ENCODE peak calls at places on chromosomes 13 and 19, in six cellular contexts. E, U, J, L, B and A are unnamed samples. For H3K4me1, the result is how much of the 10 kb centered on the place peaks cover.

GRCh38 chr13:36612242-36612641 is 61.6 kb upstream of the SERTM1 start:
- DNase-seq in L (no peak), U (no peak), J (no peak), B (no peak), E (no peak), A (no peak)

GRCh38 chr19:49911381-49912145 is 14.9 kb upstream of the IL4I1 start:
- DNase-seq in E (peak), B (no peak), U (no peak), L (no peak), J (no peak), A (no peak)

GRCh38 chr13:101065314-101065713 is 351.0 kb downstream of the NALCN start:
- DNase-seq in U (no peak), J (no peak), B (no peak), E (no peak), L (no peak), A (no peak)

GRCh38 chr13:109576331-109576813 is 210.0 kb downstream of the IRS2 start:
- DNase-seq in U (no peak), J (no peak), B (no peak), L (no peak), E (no peak), A (no peak)

GRCh38 chr13:49374585-49375290 is 69.1 kb downstream of the CAB39L start:
- DNase-seq in J (no peak), E (no peak), L (no peak), B (no peak), U (no peak), A (no peak)

GRCh38 chr13:51998723-51999471 is 12.4 kb downstream of the ATP7B start:
- DNase-seq in E (no peak), U (no peak), B (no peak), J (no peak), L (no peak), A (no peak)

GRCh38 chr19:5218963-5219530 is 121.6 kb downstream of the PTPRS start:
- DNase-seq in L (no peak), B (no peak), U (no peak), J (no peak), E (no peak), A (no peak)

GRCh38 chr13:41327994-41328778 is 17.1 kb downstream of the NAA16 start:
- DNase-seq in L (no peak), B (no peak), U (no peak), E (no peak), J (no peak), A (no peak)

GRCh38 chr19:48741222-48741999 is 1.0 kb upstream of the RASIP1 start:
- DNase-seq in B (peak), J (no peak), U (peak), L (peak), E (no peak), A (no peak)

GRCh38 chr13:112601351-112601750 is 13.4 kb upstream of the TUBGCP3 start:
- DNase-seq in U (no peak), J (no peak), E (no peak), B (no peak), L (no peak), A (no peak)

GRCh38 chr13:114108141-114108761 is 24.2 kb downstream of the RASA3 start:
- DNase-seq in J (no peak), B (no peak), E (no peak), L (no peak), U (peak), A (no peak)

GRCh38 chr13:20182231-20182846 is 10.4 kb downstream of the GJB2 start:
- DNase-seq in E (peak), J (peak), U (no peak), B (peak), L (no peak), A (no peak)

GRCh38 chr19:46209051-46209450 is 20.5 kb upstream of the IGFL1 start:
- DNase-seq in L (no peak), J (no peak), B (no peak), E (no peak), U (no peak), A (no peak)

GRCh38 chr13:48131481-48131992 is 36.6 kb upstream of the MED4 start:
- DNase-seq in U (no peak), E (no peak), L (no peak), B (no peak), J (no peak), A (no peak)

GRCh38 chr19:3849092-3849491 is 19.7 kb downstream of the ZFR2 start:
- DNase-seq in E (peak), L (no peak), B (peak), U (peak), J (no peak), A (no peak)

GRCh38 chr13:76790519-76791289 is 95.5 kb downstream of the KCTD12 start:
- DNase-seq in E (no peak), U (no peak), B (no peak), L (no peak), J (no peak), A (no peak)

GRCh38 chr13:80259159-80259558 is 81.8 kb downstream of the SPRY2 start:
- DNase-seq in B (no peak), E (no peak), U (no peak), J (no peak), L (no peak), A (no peak)

GRCh38 chr19:53158119-53158656 is 665 bp downstream of the ZNF347 start:
- DNase-seq in J (peak), U (peak), L (peak), E (peak), B (peak), A (peak)

GRCh38 chr19:5718032-5718578 is 1.8 kb downstream of the LONP1 start:
- DNase-seq in E (no peak), U (no peak), B (no peak), J (no peak), L (no peak), A (no peak)

GRCh38 chr13:109371066-109371465 is 415.3 kb downstream of the IRS2 start:
- DNase-seq in J (no peak), E (no peak), U (no peak), L (no peak), B (no peak), A (no peak)

GRCh38 chr13:66492479-66492878 is 737.7 kb downstream of the PCDH9 start:
- DNase-seq in L (no peak), J (no peak), U (no peak), E (no peak), B (no peak), A (no peak)

GRCh38 chr19:56765107-56765506 is 75.4 kb downstream of the PEG3 start:
- DNase-seq in E (peak), J (peak), B (no peak), L (peak), U (peak), A (peak)

GRCh38 chr13:96216543-96216942 is 126.6 kb downstream of the HS6ST3 start:
- DNase-seq in U (no peak), J (no peak), L (no peak), B (no peak), E (no peak), A (no peak)

GRCh38 chr19:12703056-12703455 is 6.6 kb upstream of the FBXW9 start:
- DNase-seq in B (no peak), L (no peak), U (no peak), E (no peak), J (no peak), A (no peak)

GRCh38 chr19:49042177-49042576 is 1.5 kb upstream of the CGB5 start:
- DNase-seq in J (no peak), U (no peak), E (no peak), B (no peak), L (no peak), A (no peak)

GRCh38 chr19:34319230-34319585 is 45.8 kb upstream of the GPI start:
- DNase-seq in U (no peak), J (no peak), B (no peak), E (no peak), L (no peak), A (no peak)

GRCh38 chr13:51122868-51123267 is 11.8 kb upstream of the C13orf42 start:
- DNase-seq in U (no peak), E (no peak), B (no peak), L (no peak), J (no peak), A (no peak)

GRCh38 chr19:17633700-17634099 is 54.5 kb downstream of the UNC13A start:
- DNase-seq in J (no peak), U (no peak), E (no peak), B (no peak), L (no peak), A (no peak)

GRCh38 chr13:30904043-30904442 is 2.0 kb upstream of the MEDAG start:
- DNase-seq in E (no peak), U (no peak), B (no peak), J (no peak), L (no peak), A (no peak)

GRCh38 chr13:36432106-36432544 is at the start of gene CCNA1:
- DNase-seq in E (peak), B (no peak), U (peak), J (peak), L (peak), A (no peak)

GRCh38 chr19:42081584-42082258 is 5.8 kb downstream of the ZNF574 start:
- DNase-seq in B (no peak), E (no peak), L (no peak), U (no peak), J (no peak), A (no peak)

GRCh38 chr19:5537870-5538269 is 29.9 kb downstream of the TINCR start:
- DNase-seq in U (peak), E (no peak), L (peak), B (no peak), J (no peak), A (no peak)

GRCh38 chr13:51348069-51348967 is 8.8 kb downstream of the SERPINE3 start:
- DNase-seq in L (no peak), E (no peak), B (no peak), J (no peak), U (no peak), A (no peak)

GRCh38 chr19:18234194-18234593 is 8.0 kb upstream of the PDE4C start:
- DNase-seq in L (no peak), E (no peak), B (no peak), U (no peak), J (no peak), A (no peak)

GRCh38 chr13:73259061-73259908 is 200.5 kb downstream of the KLF5 start:
- DNase-seq in L (no peak), E (no peak), B (no peak), J (no peak), U (no peak), A (no peak)

GRCh38 chr13:65789815-65790214 is 1440.3 kb downstream of the PCDH9 start:
- DNase-seq in E (no peak), B (no peak), J (no peak), U (no peak), L (no peak), A (no peak)

GRCh38 chr13:94309576-94309975 is 169.9 kb downstream of the DCT start:
- DNase-seq in L (no peak), E (no peak), B (no peak), J (no peak), U (no peak), A (no peak)

GRCh38 chr19:18473706-18474087 is 35.8 kb upstream of the ISYNA1 start:
- DNase-seq in L (no peak), U (no peak), J (no peak), E (no peak), B (no peak), A (no peak)

DNA sequence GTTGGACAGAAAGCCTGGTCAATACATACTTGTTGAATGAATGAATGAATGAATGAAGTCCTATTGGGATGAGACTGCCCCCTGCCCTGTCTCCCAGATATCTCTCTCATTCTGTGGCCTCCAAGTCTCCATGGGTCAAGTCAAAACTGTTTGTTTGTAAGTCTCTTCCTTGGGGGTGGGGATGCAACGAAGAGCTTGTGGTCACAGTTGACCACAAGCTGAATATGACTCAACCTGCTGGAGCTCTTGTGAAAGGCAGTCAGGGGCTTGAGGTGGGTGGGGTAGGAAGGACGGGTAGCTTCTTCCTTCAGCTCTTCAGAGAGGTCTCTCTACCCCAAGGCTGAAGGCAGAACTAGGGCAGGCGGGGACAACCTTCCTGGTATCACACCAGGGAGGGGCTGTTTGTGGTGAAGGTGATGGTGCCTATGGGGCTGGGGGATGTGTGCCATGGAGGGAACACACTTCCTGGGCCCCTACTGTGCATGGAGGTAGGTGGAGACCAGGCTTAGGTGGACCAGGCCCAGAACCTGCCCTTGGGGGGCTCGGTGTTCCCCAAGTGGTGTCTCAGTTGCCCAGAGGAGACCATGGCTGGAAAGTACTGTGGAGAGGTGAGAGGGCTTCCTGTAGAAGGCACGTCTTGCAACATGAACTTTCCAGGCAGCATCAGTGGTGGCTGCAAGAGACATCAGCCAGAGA is 8.0 kb downstream of the MYO1F start:
- DNase-seq in B (peak), J (peak), E (peak), U (peak), L (peak), A (no peak)
- TF ChIP-seq CTCF in B (no peak), J (no peak), E (no peak), U (no peak), L (no peak), A (no peak)

GRCh38 chr13:97535619-97536018 is 101.7 kb downstream of the RAP2A start:
- DNase-seq in L (no peak), B (no peak), J (no peak), U (no peak), E (no peak), A (no peak)
- H3K4me1 ChIP-seq in L (under half), B (under half), J (under half), U (under half), E (under half), A (under half)

GRCh38 chr19:10861118-10861651 is 10.2 kb upstream of the CARM1 start:
- DNase-seq in B (peak), L (no peak), J (no peak), E (peak), U (no peak), A (no peak)
- TF ChIP-seq CTCF in B (no peak), L (peak), J (peak), E (peak), U (peak), A (peak)

GRCh38 chr13:27905650-27906049 is 14.2 kb upstream of the PDX1 start:
- DNase-seq in L (no peak), B (no peak), U (no peak), E (no peak), J (no peak), A (no peak)
- H3K4me1 ChIP-seq in L (under half), B (under half), U (under half), E (under half), J (under half), A (under half)

GRCh38 chr13:102944821-102945220 is 99.0 kb downstream of the ERCC5 start:
- DNase-seq in E (no peak), B (no peak), U (no peak), J (no peak), L (no peak), A (no peak)

GRCh38 chr13:102951808-102952207 is 106.0 kb downstream of the ERCC5 start:
- DNase-seq in L (no peak), B (no peak), E (no peak), U (peak), J (no peak), A (no peak)

GRCh38 chr13:102945324-102945815 is 99.5 kb downstream of the ERCC5 start:
- DNase-seq in E (no peak), U (no peak), B (no peak), L (no peak), J (no peak), A (no peak)

GRCh38 chr13:102948006-102948405 is 102.2 kb downstream of the ERCC5 start:
- DNase-seq in U (no peak), L (no peak), B (no peak), E (no peak), J (no peak), A (no peak)
- TF ChIP-seq CTCF in U (peak), L (peak), B (no peak), E (no peak), J (no peak), A (no peak)

GRCh38 chr19:7787602-7788177 is 24.6 kb downstream of the CLEC4M start:
- DNase-seq in E (no peak), L (no peak), J (no peak), B (no peak), U (no peak), A (no peak)

GRCh38 chr19:7790416-7790815 is 27.4 kb downstream of the CLEC4M start:
- DNase-seq in E (no peak), U (no peak), L (no peak), B (no peak), J (no peak), A (no peak)

GRCh38 chr19:7788933-7789323 is 25.9 kb downstream of the CLEC4M start:
- DNase-seq in E (no peak), B (no peak), U (no peak), L (no peak), J (no peak), A (no peak)

GRCh38 chr19:7788178-7788932 is 25.3 kb downstream of the CLEC4M start:
- DNase-seq in B (no peak), U (no peak), J (no peak), E (no peak), L (no peak), A (no peak)

DNA sequence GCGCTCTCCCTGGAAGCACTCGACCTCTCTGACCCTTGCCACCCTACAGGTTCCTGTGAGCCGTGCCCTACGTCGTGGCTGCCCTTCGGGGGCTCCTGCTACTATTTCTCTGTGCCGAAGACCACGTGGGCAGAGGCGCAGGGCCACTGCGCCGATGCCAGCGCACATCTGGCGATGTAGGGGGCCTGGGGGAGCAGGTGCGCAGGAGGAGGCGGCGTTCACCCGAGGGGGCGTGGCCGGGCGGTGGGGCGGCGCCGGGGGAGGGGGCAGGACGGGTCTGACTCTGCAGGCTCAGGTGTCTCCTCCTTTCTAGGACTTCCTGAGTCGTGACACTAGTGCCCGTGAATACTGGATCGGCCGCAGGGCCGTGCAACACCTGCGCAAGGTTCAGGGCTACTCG is 26.4 kb downstream of the CLEC4M start:
- DNase-seq in U (no peak), J (no peak), B (peak), E (no peak), L (no peak), A (no peak)
- H3K4me1 ChIP-seq in U (under half), J (under half), B (under half), E (under half), L (under half), A (under half)

GRCh38 chr19:10113964-10114650 is 2.6 kb downstream of the P2RY11 start:
- DNase-seq in J (no peak), L (no peak), U (no peak), E (no peak), B (no peak), A (no peak)
- TF ChIP-seq CTCF in J (no peak), L (no peak), U (no peak), E (no peak), B (no peak), A (no peak)

GRCh38 chr13:46171739-46172138 is 10.2 kb downstream of the LCP1 start:
- DNase-seq in J (no peak), L (no peak), E (no peak), U (no peak), B (no peak), A (no peak)

GRCh38 chr13:46168818-46169217 is 13.2 kb downstream of the LCP1 start:
- DNase-seq in U (no peak), L (no peak), B (no peak), J (no peak), E (no peak), A (no peak)

GRCh38 chr13:46171223-46171622 is 10.8 kb downstream of the LCP1 start:
- DNase-seq in E (no peak), L (no peak), J (no peak), U (no peak), B (no peak), A (no peak)

GRCh38 chr13:46170268-46170667 is 11.7 kb downstream of the LCP1 start:
- DNase-seq in J (no peak), L (no peak), B (no peak), E (no peak), U (no peak), A (no peak)

DNA sequence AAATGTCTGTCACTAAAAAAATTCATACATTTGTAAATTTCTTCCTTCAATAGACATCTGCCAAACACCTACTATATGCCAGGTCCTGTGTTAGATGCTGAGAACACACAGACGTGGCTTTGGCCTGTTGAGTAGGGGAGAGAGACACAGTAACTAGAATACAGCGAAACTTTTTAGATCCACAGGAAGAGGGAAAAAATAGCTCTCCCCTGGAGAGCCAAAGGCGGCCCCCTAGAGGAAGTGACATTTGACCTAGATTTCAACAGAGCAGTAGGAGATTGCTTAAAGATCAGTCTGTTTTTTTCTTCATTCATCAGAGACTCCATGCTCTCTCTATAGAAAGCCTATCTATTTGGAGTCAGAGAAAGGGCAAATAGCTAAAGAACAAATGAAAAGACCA is 11.3 kb downstream of the LCP1 start:
- DNase-seq in B (no peak), E (no peak), J (no peak), L (no peak), U (no peak), A (no peak)
- H3K4me1 ChIP-seq in B (half or more), E (under half), J (under half), L (under half), U (half or more), A (under half)